ENCODE peak calls at places on chromosomes 5 and 9, in ten cellular contexts. One of them, this sample, is unnamed.

GRCh38 chr9:113650207-113651131 is 186.9 kb downstream of the RGS3 start:
- DNase-seq in GM12865: no peak
- DNase-seq in AG04450: no peak
- DNase-seq in HS-5: peak
- DNase-seq in NCI-H2107: peak
- DNase-seq in sigmoid colon: peak
- DNase-seq in brain microvascular endothelial cell: peak
- DNase-seq in COR-L47: no peak
- DNase-seq in renal cortical epithelial cell: peak
- DNase-seq in T-helper 17 cell: no peak
- DNase-seq in this sample: no peak

GRCh38 chr9:109110326-109111014 is 9.3 kb downstream of the TMEM245 start:
- DNase-seq in HS-5: no peak
- DNase-seq in COR-L47: no peak
- DNase-seq in GM12865: peak
- DNase-seq in T-helper 17 cell: no peak
- DNase-seq in AG04450: no peak
- DNase-seq in renal cortical epithelial cell: peak
- DNase-seq in brain microvascular endothelial cell: peak
- DNase-seq in sigmoid colon: no peak
- DNase-seq in NCI-H2107: no peak
- DNase-seq in this sample: peak

GRCh38 chr5:82165740-82166530 is 112.2 kb downstream of the RPS23 start:
- DNase-seq in COR-L47: peak
- DNase-seq in HS-5: no peak
- DNase-seq in brain microvascular endothelial cell: peak
- DNase-seq in GM12865: peak
- DNase-seq in renal cortical epithelial cell: peak
- DNase-seq in sigmoid colon: peak
- DNase-seq in NCI-H2107: peak
- DNase-seq in AG04450: peak
- DNase-seq in T-helper 17 cell: peak
- DNase-seq in this sample: peak

GRCh38 chr9:33294670-33295432 is 4.5 kb downstream of the NFX1 start:
- DNase-seq in GM12865: peak
- DNase-seq in T-helper 17 cell: no peak
- DNase-seq in COR-L47: no peak
- DNase-seq in NCI-H2107: no peak
- DNase-seq in AG04450: no peak
- DNase-seq in HS-5: no peak
- DNase-seq in sigmoid colon: no peak
- DNase-seq in brain microvascular endothelial cell: no peak
- DNase-seq in renal cortical epithelial cell: no peak
- DNase-seq in this sample: no peak

GRCh38 chr5:120314201-120314600 is 149.9 kb upstream of the PRR16 start:
- DNase-seq in brain microvascular endothelial cell: peak
- DNase-seq in renal cortical epithelial cell: no peak
- DNase-seq in NCI-H2107: no peak
- DNase-seq in GM12865: no peak
- DNase-seq in COR-L47: no peak
- DNase-seq in T-helper 17 cell: no peak
- DNase-seq in AG04450: no peak
- DNase-seq in HS-5: no peak
- DNase-seq in sigmoid colon: no peak
- DNase-seq in this sample: no peak

GRCh38 chr9:124281934-124282351 is 24.2 kb downstream of the NEK6 start:
- DNase-seq in NCI-H2107: no peak
- DNase-seq in COR-L47: no peak
- DNase-seq in sigmoid colon: no peak
- DNase-seq in brain microvascular endothelial cell: no peak
- DNase-seq in renal cortical epithelial cell: peak
- DNase-seq in AG04450: no peak
- DNase-seq in T-helper 17 cell: no peak
- DNase-seq in HS-5: no peak
- DNase-seq in GM12865: no peak
- DNase-seq in this sample: no peak

GRCh38 chr9:134620751-134621557 is 20.6 kb upstream of the COL5A1 start:
- DNase-seq in HS-5: no peak
- DNase-seq in GM12865: no peak
- DNase-seq in COR-L47: no peak
- DNase-seq in AG04450: no peak
- DNase-seq in brain microvascular endothelial cell: no peak
- DNase-seq in sigmoid colon: peak
- DNase-seq in T-helper 17 cell: no peak
- DNase-seq in renal cortical epithelial cell: no peak
- DNase-seq in NCI-H2107: no peak
- DNase-seq in this sample: no peak

GRCh38 chr5:119578937-119579336 is 50.4 kb upstream of the FAM170A start:
- DNase-seq in renal cortical epithelial cell: peak
- DNase-seq in GM12865: peak
- DNase-seq in T-helper 17 cell: no peak
- DNase-seq in AG04450: no peak
- DNase-seq in NCI-H2107: no peak
- DNase-seq in HS-5: no peak
- DNase-seq in sigmoid colon: no peak
- DNase-seq in COR-L47: no peak
- DNase-seq in brain microvascular endothelial cell: peak
- DNase-seq in this sample: peak

GRCh38 chr9:116574027-116574679 is 113.0 kb upstream of the TRIM32 start:
- DNase-seq in HS-5: no peak
- DNase-seq in COR-L47: no peak
- DNase-seq in sigmoid colon: no peak
- DNase-seq in T-helper 17 cell: no peak
- DNase-seq in AG04450: no peak
- DNase-seq in renal cortical epithelial cell: no peak
- DNase-seq in GM12865: no peak
- DNase-seq in NCI-H2107: no peak
- DNase-seq in brain microvascular endothelial cell: no peak
- DNase-seq in this sample: no peak

GRCh38 chr5:148684528-148684927 is 30.2 kb upstream of the HTR4 start:
- DNase-seq in AG04450: no peak
- DNase-seq in GM12865: no peak
- DNase-seq in HS-5: no peak
- DNase-seq in brain microvascular endothelial cell: no peak
- DNase-seq in COR-L47: no peak
- DNase-seq in sigmoid colon: no peak
- DNase-seq in T-helper 17 cell: no peak
- DNase-seq in NCI-H2107: no peak
- DNase-seq in renal cortical epithelial cell: peak
- DNase-seq in this sample: no peak

GRCh38 chr9:127122176-127123151 is at the start of gene ANGPTL2:
- DNase-seq in sigmoid colon: peak
- DNase-seq in HS-5: peak
- DNase-seq in NCI-H2107: no peak
- DNase-seq in renal cortical epithelial cell: peak
- DNase-seq in COR-L47: peak
- DNase-seq in brain microvascular endothelial cell: peak
- DNase-seq in GM12865: peak
- DNase-seq in AG04450: peak
- DNase-seq in T-helper 17 cell: no peak
- DNase-seq in this sample: peak

GRCh38 chr5:6450235-6450860 is 1.7 kb downstream of the UBE2QL1 start:
- DNase-seq in GM12865: no peak
- DNase-seq in brain microvascular endothelial cell: no peak
- DNase-seq in sigmoid colon: no peak
- DNase-seq in HS-5: no peak
- DNase-seq in AG04450: no peak
- DNase-seq in COR-L47: no peak
- DNase-seq in T-helper 17 cell: no peak
- DNase-seq in NCI-H2107: no peak
- DNase-seq in renal cortical epithelial cell: no peak
- DNase-seq in this sample: no peak

GRCh38 chr9:82695704-82696103 is 367.2 kb downstream of the RASEF start:
- DNase-seq in sigmoid colon: no peak
- DNase-seq in COR-L47: no peak
- DNase-seq in AG04450: no peak
- DNase-seq in brain microvascular endothelial cell: no peak
- DNase-seq in HS-5: no peak
- DNase-seq in GM12865: no peak
- DNase-seq in NCI-H2107: no peak
- DNase-seq in T-helper 17 cell: no peak
- DNase-seq in renal cortical epithelial cell: no peak
- DNase-seq in this sample: no peak

This sample was measured in GM20000.